ENCODE peak calls at places on chromosomes 5 and 9, in seven cellular contexts. X is BE2C; F is effector CD4-positive, alpha-beta T cell; E is activated naive CD4-positive, alpha-beta T cell treated with Interleukin-2 at 50 U/mL for 16 hours; D is AML-193; T is AG10803; G is stimulated activated CD8-positive, alpha-beta memory T cell treated with anti-CD3 and anti-CD28 coated beads, Interleukin-12 subunit alpha, Interleukin-12 subunit beta, amount 100 ng/mL, for 4 hours. V is an unnamed sample.
A peak's percentile ranks its signal among the peaks of the same experiment; 100 is the strongest.

GRCh38 chr9:87800456-87800855 is 74.5 kb downstream of the CTSL start:
- DNase-seq in D (no peak), E (no peak), X (no peak), F (no peak), T (no peak), G (no peak), V (no peak)

GRCh38 chr5:125075567-125075966 is 329.1 kb upstream of the ZNF608 start:
- DNase-seq in D (no peak), X (no peak), E (no peak), T (no peak), F (no peak), G (no peak), V (no peak)

GRCh38 chr5:94983861-94984535 is 300.9 kb downstream of the MCTP1 start:
- DNase-seq in D (no peak), F (no peak), T (peak; percentile 62), X (no peak), G (no peak), E (no peak), V (no peak)

GRCh38 chr5:170297589-170298462 is at the start of gene LCP2:
- DNase-seq in X (no peak), T (no peak), F (peak; percentile 34), D (peak; percentile 82), G (no peak), E (peak; percentile 54), V (no peak)

GRCh38 chr5:98938459-98938858 is 9.7 kb upstream of the CHD1 start:
- DNase-seq in X (no peak), T (peak; percentile 76), F (no peak), D (no peak), G (no peak), E (no peak), V (no peak)

GRCh38 chr5:114296191-114296590 is 65.7 kb upstream of the KCNN2 start:
- DNase-seq in D (no peak), X (no peak), G (no peak), E (no peak), T (no peak), F (no peak), V (no peak)

GRCh38 chr5:135993894-135994514 is 34.8 kb upstream of the TGFBI start:
- DNase-seq in G (no peak), E (no peak), T (peak; percentile 90), F (no peak), X (peak; percentile 64), D (no peak), V (no peak)

GRCh38 chr5:101045689-101046088 is 142.6 kb upstream of the ST8SIA4 start:
- DNase-seq in D (peak; percentile 39), X (no peak), F (no peak), G (no peak), E (no peak), T (no peak), V (no peak)

GRCh38 chr5:125064610-125065009 is 318.2 kb upstream of the ZNF608 start:
- DNase-seq in G (no peak), F (no peak), D (no peak), X (peak; percentile 45), E (no peak), T (peak; percentile 37), V (no peak)

GRCh38 chr9:77648458-77649108 is 461 bp upstream of the GNA14 start:
- DNase-seq in D (no peak), G (no peak), E (no peak), F (no peak), T (no peak), X (no peak), V (no peak)

GRCh38 chr9:136840877-136841645 is 1.2 kb upstream of the AJM1 start:
- DNase-seq in F (no peak), E (no peak), G (no peak), X (peak; percentile 92), D (no peak), T (peak; percentile 59), V (no peak)